ENCODE peak calls at places on chromosome 6, in five cellular contexts. One of them, this sample, is unnamed.

GRCh38 chr6:170049641-170050491 is 241.0 kb downstream of the DLL1 start:
- DNase-seq in ovary: peak
- DNase-seq in hepatocyte: peak
- DNase-seq in cardiac muscle cell: peak
- DNase-seq in left ventricle myocardium inferior: peak
- DNase-seq in this sample: peak

GRCh38 chr6:111692327-111693164 is 86.9 kb upstream of the TRAF3IP2 start:
- DNase-seq in ovary: no peak
- DNase-seq in hepatocyte: peak
- DNase-seq in left ventricle myocardium inferior: no peak
- DNase-seq in cardiac muscle cell: no peak
- DNase-seq in this sample: no peak

GRCh38 chr6:83341765-83342164 is 89.1 kb downstream of the ME1 start:
- DNase-seq in left ventricle myocardium inferior: no peak
- DNase-seq in cardiac muscle cell: no peak
- DNase-seq in hepatocyte: no peak
- DNase-seq in ovary: no peak
- DNase-seq in this sample: no peak

GRCh38 chr6:158849899-158850806 is 31.0 kb upstream of the EZR start:
- DNase-seq in left ventricle myocardium inferior: no peak
- DNase-seq in cardiac muscle cell: peak
- DNase-seq in hepatocyte: peak
- DNase-seq in ovary: no peak
- DNase-seq in this sample: no peak

GRCh38 chr6:31791324-31792089 is 4.0 kb downstream of the VARS1 start:
- DNase-seq in hepatocyte: peak
- DNase-seq in left ventricle myocardium inferior: no peak
- DNase-seq in ovary: peak
- DNase-seq in cardiac muscle cell: peak
- DNase-seq in this sample: no peak

GRCh38 chr6:29641430-29642213 is 8.6 kb upstream of the GABBR1 start:
- DNase-seq in ovary: no peak
- DNase-seq in cardiac muscle cell: no peak
- DNase-seq in hepatocyte: no peak
- DNase-seq in left ventricle myocardium inferior: no peak
- DNase-seq in this sample: no peak

GRCh38 chr6:43455034-43455747 is at the start of gene DLK2:
- DNase-seq in left ventricle myocardium inferior: no peak
- DNase-seq in hepatocyte: peak
- DNase-seq in ovary: no peak
- DNase-seq in cardiac muscle cell: no peak
- DNase-seq in this sample: no peak

GRCh38 chr6:106146852-106147351 is 60.8 kb downstream of the PRDM1 start:
- DNase-seq in left ventricle myocardium inferior: no peak
- DNase-seq in ovary: no peak
- DNase-seq in cardiac muscle cell: no peak
- DNase-seq in hepatocyte: no peak
- DNase-seq in this sample: no peak

GRCh38 chr6:27375613-27376079 is 12.9 kb upstream of the ZNF391 start:
- DNase-seq in ovary: no peak
- DNase-seq in hepatocyte: peak
- DNase-seq in left ventricle myocardium inferior: no peak
- DNase-seq in cardiac muscle cell: no peak
- DNase-seq in this sample: no peak

GRCh38 chr6:41027799-41028617 is 11.0 kb downstream of the UNC5CL start:
- DNase-seq in left ventricle myocardium inferior: peak
- DNase-seq in hepatocyte: peak
- DNase-seq in ovary: peak
- DNase-seq in cardiac muscle cell: peak
- DNase-seq in this sample: peak

GRCh38 chr6:68778356-68779020 is 143.4 kb downstream of the ADGRB3 start:
- DNase-seq in hepatocyte: peak
- DNase-seq in cardiac muscle cell: peak
- DNase-seq in ovary: no peak
- DNase-seq in left ventricle myocardium inferior: no peak
- DNase-seq in this sample: no peak

GRCh38 chr6:139882234-139882633 is 507.8 kb upstream of the CITED2 start:
- DNase-seq in left ventricle myocardium inferior: no peak
- DNase-seq in hepatocyte: no peak
- DNase-seq in ovary: no peak
- DNase-seq in cardiac muscle cell: peak
- DNase-seq in this sample: no peak

GRCh38 chr6:146985966-146986365 is 218.3 kb upstream of the STXBP5 start:
- DNase-seq in cardiac muscle cell: no peak
- DNase-seq in left ventricle myocardium inferior: no peak
- DNase-seq in ovary: no peak
- DNase-seq in hepatocyte: no peak
- DNase-seq in this sample: no peak

GRCh38 chr6:128492386-128492785 is 28.0 kb downstream of the PTPRK start:
- DNase-seq in cardiac muscle cell: no peak
- DNase-seq in left ventricle myocardium inferior: no peak
- DNase-seq in hepatocyte: no peak
- DNase-seq in ovary: no peak
- DNase-seq in this sample: no peak

GRCh38 chr6:67888886-67889681 is 746.0 kb upstream of the ADGRB3 start:
- DNase-seq in left ventricle myocardium inferior: no peak
- DNase-seq in ovary: no peak
- DNase-seq in cardiac muscle cell: no peak
- DNase-seq in hepatocyte: no peak
- DNase-seq in this sample: no peak

GRCh38 chr6:75852721-75853120 is 103.7 kb downstream of the MYO6 start:
- DNase-seq in hepatocyte: peak
- DNase-seq in ovary: no peak
- DNase-seq in cardiac muscle cell: peak
- DNase-seq in left ventricle myocardium inferior: no peak
- DNase-seq in this sample: no peak

GRCh38 chr6:25414168-25414567 is 135.0 kb downstream of the CARMIL1 start:
- DNase-seq in left ventricle myocardium inferior: no peak
- DNase-seq in cardiac muscle cell: no peak
- DNase-seq in hepatocyte: no peak
- DNase-seq in ovary: no peak
- DNase-seq in this sample: no peak

GRCh38 chr6:1641391-1641790 is 31.7 kb downstream of the FOXC1 start:
- DNase-seq in left ventricle myocardium inferior: no peak
- DNase-seq in hepatocyte: peak
- DNase-seq in ovary: no peak
- DNase-seq in cardiac muscle cell: no peak
- DNase-seq in this sample: peak

GRCh38 chr6:10733151-10733715 is 10.4 kb downstream of the TMEM14C start:
- DNase-seq in cardiac muscle cell: no peak
- DNase-seq in hepatocyte: peak
- DNase-seq in left ventricle myocardium inferior: no peak
- DNase-seq in ovary: no peak
- DNase-seq in this sample: no peak

GRCh38 chr6:3310051-3310448 is 51.3 kb downstream of the PSMG4 start:
- DNase-seq in hepatocyte: no peak
- DNase-seq in cardiac muscle cell: no peak
- DNase-seq in left ventricle myocardium inferior: no peak
- DNase-seq in ovary: no peak
- DNase-seq in this sample: no peak

GRCh38 chr6:159097256-159097655 is 52.5 kb upstream of the TAGAP start:
- DNase-seq in left ventricle myocardium inferior: no peak
- DNase-seq in cardiac muscle cell: no peak
- DNase-seq in ovary: no peak
- DNase-seq in hepatocyte: no peak
- DNase-seq in this sample: no peak

GRCh38 chr6:21596379-21597242 is 3.1 kb downstream of the SOX4 start:
- DNase-seq in cardiac muscle cell: peak
- DNase-seq in ovary: peak
- DNase-seq in hepatocyte: peak
- DNase-seq in left ventricle myocardium inferior: peak
- DNase-seq in this sample: peak
- TF ChIP-seq CTCF in cardiac muscle cell: peak
- TF ChIP-seq CTCF in ovary: peak
- TF ChIP-seq CTCF in hepatocyte: peak
- TF ChIP-seq CTCF in left ventricle myocardium inferior: peak
- TF ChIP-seq CTCF in this sample: peak

GRCh38 chr6:33117826-33118277 is 42.1 kb downstream of the HLA-DPB1 start:
- DNase-seq in ovary: no peak
- DNase-seq in left ventricle myocardium inferior: no peak
- DNase-seq in hepatocyte: no peak
- DNase-seq in cardiac muscle cell: no peak
- DNase-seq in this sample: no peak
- H3K4me3 ChIP-seq in ovary: no peak
- H3K4me3 ChIP-seq in left ventricle myocardium inferior: no peak
- H3K4me3 ChIP-seq in hepatocyte: no peak
- H3K4me3 ChIP-seq in cardiac muscle cell: no peak
- H3K4me3 ChIP-seq in this sample: no peak

GRCh38 chr6:84539122-84539856 is 225.1 kb downstream of the TBX18 start:
- DNase-seq in cardiac muscle cell: peak
- DNase-seq in hepatocyte: no peak
- DNase-seq in left ventricle myocardium inferior: no peak
- DNase-seq in ovary: no peak
- DNase-seq in this sample: no peak

GRCh38 chr6:84536914-84537638 is 227.3 kb downstream of the TBX18 start:
- DNase-seq in hepatocyte: no peak
- DNase-seq in ovary: no peak
- DNase-seq in cardiac muscle cell: no peak
- DNase-seq in left ventricle myocardium inferior: no peak
- DNase-seq in this sample: no peak
- TF ChIP-seq CTCF in hepatocyte: peak
- TF ChIP-seq CTCF in ovary: no peak
- TF ChIP-seq CTCF in cardiac muscle cell: no peak
- TF ChIP-seq CTCF in left ventricle myocardium inferior: no peak
- TF ChIP-seq CTCF in this sample: no peak

GRCh38 chr6:7914311-7914710 is 3.7 kb upstream of the TXNDC5 start:
- DNase-seq in left ventricle myocardium inferior: no peak
- DNase-seq in ovary: no peak
- DNase-seq in hepatocyte: no peak
- DNase-seq in cardiac muscle cell: no peak
- DNase-seq in this sample: no peak
- H3K4me3 ChIP-seq in left ventricle myocardium inferior: no peak
- H3K4me3 ChIP-seq in ovary: no peak
- H3K4me3 ChIP-seq in hepatocyte: no peak
- H3K4me3 ChIP-seq in cardiac muscle cell: no peak
- H3K4me3 ChIP-seq in this sample: no peak

GRCh38 chr6:13907614-13908215 is 17.0 kb upstream of the RNF182 start:
- DNase-seq in cardiac muscle cell: no peak
- DNase-seq in ovary: no peak
- DNase-seq in hepatocyte: no peak
- DNase-seq in left ventricle myocardium inferior: no peak
- DNase-seq in this sample: no peak

GRCh38 chr6:13910443-13910842 is 14.3 kb upstream of the RNF182 start:
- DNase-seq in left ventricle myocardium inferior: no peak
- DNase-seq in cardiac muscle cell: no peak
- DNase-seq in hepatocyte: no peak
- DNase-seq in ovary: no peak
- DNase-seq in this sample: no peak

GRCh38 chr6:13913226-13914001 is 11.3 kb upstream of the RNF182 start:
- DNase-seq in cardiac muscle cell: no peak
- DNase-seq in hepatocyte: no peak
- DNase-seq in left ventricle myocardium inferior: no peak
- DNase-seq in ovary: no peak
- DNase-seq in this sample: no peak

GRCh38 chr6:13911337-13911736 is 13.4 kb upstream of the RNF182 start:
- DNase-seq in left ventricle myocardium inferior: no peak
- DNase-seq in hepatocyte: no peak
- DNase-seq in ovary: no peak
- DNase-seq in cardiac muscle cell: no peak
- DNase-seq in this sample: no peak

GRCh38 chr6:13908955-13909381 is 15.8 kb upstream of the RNF182 start:
- DNase-seq in cardiac muscle cell: peak
- DNase-seq in left ventricle myocardium inferior: no peak
- DNase-seq in ovary: peak
- DNase-seq in hepatocyte: peak
- DNase-seq in this sample: no peak
- TF ChIP-seq CTCF in cardiac muscle cell: peak
- TF ChIP-seq CTCF in left ventricle myocardium inferior: peak
- TF ChIP-seq CTCF in ovary: peak
- TF ChIP-seq CTCF in hepatocyte: peak
- TF ChIP-seq CTCF in this sample: peak

DNA sequence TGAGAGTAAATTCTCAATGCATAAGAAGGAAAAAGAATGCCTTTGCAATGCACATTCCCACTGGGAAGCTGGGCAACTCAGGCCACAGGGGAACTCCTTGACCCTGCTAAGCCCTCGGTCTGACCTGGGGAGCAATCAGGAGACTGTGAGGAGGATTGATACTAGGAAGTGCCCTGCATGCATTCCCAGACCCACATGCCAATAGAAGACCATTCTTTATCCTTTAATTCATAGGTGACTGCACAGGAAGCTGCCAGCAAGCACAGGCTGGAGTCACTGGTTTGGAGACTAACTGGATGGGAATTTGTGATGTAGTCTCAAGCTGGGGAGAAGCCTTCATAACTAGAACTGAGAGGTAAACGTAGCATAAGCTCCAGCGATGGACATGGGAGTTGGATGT is 1012.7 kb downstream of the EYS start:
- DNase-seq in cardiac muscle cell: no peak
- DNase-seq in left ventricle myocardium inferior: no peak
- DNase-seq in ovary: no peak
- DNase-seq in hepatocyte: no peak
- DNase-seq in this sample: no peak
- H3K4me3 ChIP-seq in cardiac muscle cell: no peak
- H3K4me3 ChIP-seq in left ventricle myocardium inferior: no peak
- H3K4me3 ChIP-seq in ovary: no peak
- H3K4me3 ChIP-seq in hepatocyte: no peak
- H3K4me3 ChIP-seq in this sample: no peak

DNA sequence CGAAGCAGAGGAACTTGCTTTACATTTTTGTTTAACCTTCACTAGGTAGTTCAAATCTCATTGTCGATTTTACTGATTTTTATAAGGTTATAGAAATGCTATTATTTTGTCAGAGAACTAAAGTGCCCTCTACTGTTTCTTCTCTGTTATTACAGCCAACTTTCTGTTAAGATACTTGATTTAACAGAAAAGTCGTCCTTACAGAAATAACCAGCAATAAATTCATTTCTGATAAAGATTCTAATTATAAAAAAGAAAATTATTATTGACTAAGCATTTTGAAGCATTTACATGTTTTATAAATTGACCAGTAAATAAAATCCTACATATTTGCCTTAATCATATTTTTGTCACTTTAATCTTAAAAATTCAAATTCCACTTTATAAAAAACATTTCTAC is 60.8 kb downstream of the OGFRL1 start:
- DNase-seq in ovary: no peak
- DNase-seq in cardiac muscle cell: peak
- DNase-seq in left ventricle myocardium inferior: no peak
- DNase-seq in hepatocyte: peak
- DNase-seq in this sample: no peak
- TF ChIP-seq CTCF in ovary: peak
- TF ChIP-seq CTCF in cardiac muscle cell: peak
- TF ChIP-seq CTCF in left ventricle myocardium inferior: peak
- TF ChIP-seq CTCF in hepatocyte: peak
- TF ChIP-seq CTCF in this sample: peak